ENCODE peak calls at places on chromosomes 6 and 20, in four cellular contexts. One of them, this sample, is unnamed.

GRCh38 chr6:88870728-88871330 is 92.6 kb downstream of the RNGTT start:
- DNase-seq in stomach: no peak
- DNase-seq in breast epithelium: no peak
- DNase-seq in transverse colon: peak; percentile 15
- DNase-seq in this sample: no peak

GRCh38 chr6:125014157-125014957 is 52.1 kb downstream of the RNF217 start:
- DNase-seq in stomach: no peak
- DNase-seq in breast epithelium: no peak
- DNase-seq in transverse colon: no peak
- DNase-seq in this sample: no peak

GRCh38 chr20:44431502-44432234 is 44.0 kb upstream of the TTPAL start:
- DNase-seq in stomach: no peak
- DNase-seq in breast epithelium: no peak
- DNase-seq in transverse colon: no peak
- DNase-seq in this sample: no peak

GRCh38 chr6:89351632-89352328 is 742 bp downstream of the UBE2J1 start:
- DNase-seq in stomach: no peak
- DNase-seq in breast epithelium: no peak
- DNase-seq in transverse colon: no peak
- DNase-seq in this sample: no peak

GRCh38 chr20:11378252-11378651 is 539.4 kb upstream of the BTBD3 start:
- DNase-seq in stomach: no peak
- DNase-seq in breast epithelium: no peak
- DNase-seq in transverse colon: no peak
- DNase-seq in this sample: no peak

GRCh38 chr6:42744351-42744890 is 1.5 kb downstream of the TBCC start:
- DNase-seq in stomach: no peak
- DNase-seq in breast epithelium: no peak
- DNase-seq in transverse colon: no peak
- DNase-seq in this sample: no peak

GRCh38 chr20:13838664-13839063 is 53.8 kb downstream of the NDUFAF5 start:
- DNase-seq in stomach: no peak
- DNase-seq in breast epithelium: no peak
- DNase-seq in transverse colon: no peak
- DNase-seq in this sample: no peak

GRCh38 chr6:136723780-136724179 is 68.5 kb downstream of the MAP3K5 start:
- DNase-seq in stomach: no peak
- DNase-seq in breast epithelium: no peak
- DNase-seq in transverse colon: no peak
- DNase-seq in this sample: no peak

GRCh38 chr20:40688129-40689099 is 622 bp downstream of the MAFB start:
- DNase-seq in stomach: no peak
- DNase-seq in breast epithelium: no peak
- DNase-seq in transverse colon: no peak
- DNase-seq in this sample: no peak

GRCh38 chr6:17905611-17906592 is 81.5 kb downstream of the KIF13A start:
- DNase-seq in stomach: no peak
- DNase-seq in breast epithelium: no peak
- DNase-seq in transverse colon: no peak
- DNase-seq in this sample: no peak

GRCh38 chr6:12361042-12361765 is 71.0 kb downstream of the EDN1 start:
- DNase-seq in stomach: no peak
- DNase-seq in breast epithelium: no peak
- DNase-seq in transverse colon: no peak
- DNase-seq in this sample: no peak

GRCh38 chr20:9442858-9443257 is 71.5 kb upstream of the LAMP5 start:
- DNase-seq in stomach: peak; percentile 43
- DNase-seq in breast epithelium: no peak
- DNase-seq in transverse colon: no peak
- DNase-seq in this sample: no peak

GRCh38 chr6:24831771-24832718 is 33.3 kb upstream of the ARMH2 start:
- DNase-seq in stomach: no peak
- DNase-seq in breast epithelium: no peak
- DNase-seq in transverse colon: no peak
- DNase-seq in this sample: no peak

GRCh38 chr20:23133560-23133998 is 47.5 kb upstream of the CD93 start:
- DNase-seq in stomach: no peak
- DNase-seq in breast epithelium: peak; percentile 6
- DNase-seq in transverse colon: no peak
- DNase-seq in this sample: no peak

GRCh38 chr6:10177703-10178102 is 237.2 kb downstream of the TFAP2A start:
- DNase-seq in stomach: no peak
- DNase-seq in breast epithelium: no peak
- DNase-seq in transverse colon: no peak
- DNase-seq in this sample: no peak

GRCh38 chr20:2816030-2816582 is at the start of gene TMEM239:
- DNase-seq in stomach: no peak
- DNase-seq in breast epithelium: no peak
- DNase-seq in transverse colon: no peak
- DNase-seq in this sample: peak; percentile 66

GRCh38 chr6:151263967-151264366 is 24.2 kb downstream of the AKAP12 start:
- DNase-seq in stomach: no peak
- DNase-seq in breast epithelium: no peak
- DNase-seq in transverse colon: no peak
- DNase-seq in this sample: no peak

GRCh38 chr6:106870069-106870468 is 104.5 kb downstream of the CD24 start:
- DNase-seq in stomach: no peak
- DNase-seq in breast epithelium: no peak
- DNase-seq in transverse colon: no peak
- DNase-seq in this sample: no peak

GRCh38 chr6:75363304-75363703 is 78.7 kb upstream of the TMEM30A start:
- DNase-seq in stomach: no peak
- DNase-seq in breast epithelium: no peak
- DNase-seq in transverse colon: no peak
- DNase-seq in this sample: no peak

GRCh38 chr20:17822039-17822438 is 122.3 kb downstream of the BANF2 start:
- DNase-seq in stomach: peak; percentile 70
- DNase-seq in breast epithelium: no peak
- DNase-seq in transverse colon: peak; percentile 75
- DNase-seq in this sample: no peak

DNA sequence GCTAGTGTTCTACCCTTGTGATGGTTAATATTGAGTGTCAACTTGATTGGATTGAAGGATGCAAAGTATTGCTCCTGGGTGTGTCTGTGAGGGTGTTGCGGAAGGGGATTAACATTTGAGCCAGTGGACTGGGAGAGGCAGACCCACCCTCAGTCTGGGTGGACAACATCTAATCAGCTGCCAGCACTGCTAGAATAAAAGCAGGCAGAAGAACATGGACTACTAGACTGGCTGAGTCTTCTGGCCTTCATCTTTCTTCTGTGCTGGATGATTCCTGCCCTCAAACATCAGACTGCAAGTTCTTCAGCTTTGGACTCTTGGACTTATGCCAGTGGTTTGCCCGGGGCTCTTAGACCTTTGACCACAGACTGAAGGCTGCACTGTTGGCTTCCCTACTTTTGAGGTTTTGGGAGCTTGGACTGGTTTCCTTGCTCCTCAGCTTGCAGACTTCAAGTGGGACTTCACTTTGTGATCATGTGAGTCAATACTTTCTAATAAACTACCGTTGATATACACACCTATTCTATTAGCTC is 50.1 kb downstream of the SDHAF4 start:
- DNase-seq in stomach: no peak
- DNase-seq in breast epithelium: no peak
- DNase-seq in transverse colon: peak; percentile 14
- DNase-seq in this sample: no peak
- H3K27me3 ChIP-seq in stomach: no peaks in the 10 kb centered on the region
- H3K27me3 ChIP-seq in breast epithelium: no peaks in the 10 kb centered on the region
- H3K27me3 ChIP-seq in transverse colon: no peaks in the 10 kb centered on the region
- H3K27me3 ChIP-seq in this sample: no peaks in the 10 kb centered on the region

GRCh38 chr6:52305385-52305784 is 20.8 kb upstream of the MCM3 start:
- DNase-seq in stomach: no peak
- DNase-seq in breast epithelium: no peak
- DNase-seq in transverse colon: no peak
- DNase-seq in this sample: no peak

GRCh38 chr6:52306972-52307849 is 22.7 kb upstream of the MCM3 start:
- DNase-seq in stomach: no peak
- DNase-seq in breast epithelium: no peak
- DNase-seq in transverse colon: no peak
- DNase-seq in this sample: no peak

GRCh38 chr6:52310932-52311331 is 26.4 kb upstream of the MCM3 start:
- DNase-seq in stomach: no peak
- DNase-seq in breast epithelium: no peak
- DNase-seq in transverse colon: no peak
- DNase-seq in this sample: no peak

GRCh38 chr6:52305948-52306767 is 21.6 kb upstream of the MCM3 start:
- DNase-seq in stomach: no peak
- DNase-seq in breast epithelium: no peak
- DNase-seq in transverse colon: no peak
- DNase-seq in this sample: no peak

GRCh38 chr6:52307900-52308372 is 23.4 kb upstream of the MCM3 start:
- DNase-seq in stomach: no peak
- DNase-seq in breast epithelium: no peak
- DNase-seq in transverse colon: no peak
- DNase-seq in this sample: no peak
- H3K4me1 ChIP-seq in stomach: peaks cover 17% of the 10 kb centered on the region
- H3K4me1 ChIP-seq in breast epithelium: no peaks in the 10 kb centered on the region
- H3K4me1 ChIP-seq in transverse colon: peaks cover 53% of the 10 kb centered on the region
- H3K4me1 ChIP-seq in this sample: peaks cover 19% of the 10 kb centered on the region

DNA sequence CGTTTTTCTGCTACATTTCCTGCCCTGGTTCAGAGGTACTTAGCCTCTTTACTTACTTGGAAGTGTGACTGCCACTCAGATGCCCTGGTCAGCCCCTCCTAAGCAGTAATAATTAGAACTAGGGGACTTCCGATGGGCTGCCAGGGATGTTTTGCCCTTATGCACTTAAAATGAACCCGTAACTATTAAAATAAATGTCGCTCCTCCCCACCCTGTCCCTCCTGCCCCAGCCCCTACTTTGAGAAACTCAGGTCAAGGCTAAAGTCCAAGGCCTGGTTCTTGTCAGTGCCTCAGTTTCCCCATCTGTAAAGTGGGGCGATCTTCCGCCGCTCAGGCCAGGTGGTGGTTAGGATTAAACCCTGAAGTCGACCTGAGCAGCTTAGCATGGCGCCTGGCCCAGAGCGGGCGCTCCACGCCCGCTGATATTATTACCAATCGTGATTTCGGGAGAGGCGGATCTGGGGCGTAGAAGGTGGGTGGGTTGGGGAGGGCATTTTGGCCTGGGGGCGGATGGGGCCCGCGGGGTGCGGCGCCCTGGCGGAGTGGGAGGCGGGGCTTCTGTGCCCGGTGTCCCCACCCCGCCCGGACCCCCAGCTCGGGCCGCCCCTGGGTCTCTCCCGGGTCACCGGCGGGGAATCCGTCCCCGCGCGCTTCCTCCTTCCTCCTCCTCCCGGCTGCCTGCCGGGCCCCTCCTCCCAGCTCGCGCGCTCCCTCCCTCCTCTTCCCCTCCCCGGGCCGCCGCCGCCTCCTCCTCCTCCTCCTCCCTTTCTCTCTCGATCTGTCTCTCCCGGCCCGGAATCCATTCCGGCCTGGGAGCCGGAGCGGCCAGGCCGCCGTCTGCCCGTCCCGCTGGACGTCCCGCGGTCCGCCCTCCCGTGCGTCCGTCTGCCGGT is at the start of gene SRC:
- DNase-seq in stomach: peak; percentile 89
- DNase-seq in breast epithelium: peak; percentile 80
- DNase-seq in transverse colon: peak; percentile 91
- DNase-seq in this sample: peak; percentile 90
- TF ChIP-seq POLR2A in stomach: no peak
- TF ChIP-seq POLR2A in breast epithelium: no peak
- TF ChIP-seq POLR2A in transverse colon: peak; percentile 76
- TF ChIP-seq POLR2A in this sample: no peak

GRCh38 chr20:62753626-62754025 is 42.6 kb upstream of the MRGBP start:
- DNase-seq in stomach: no peak
- DNase-seq in breast epithelium: no peak
- DNase-seq in transverse colon: no peak
- DNase-seq in this sample: no peak

GRCh38 chr20:62754991-62755356 is 41.3 kb upstream of the MRGBP start:
- DNase-seq in stomach: no peak
- DNase-seq in breast epithelium: no peak
- DNase-seq in transverse colon: no peak
- DNase-seq in this sample: no peak

GRCh38 chr20:62752671-62753501 is 43.4 kb upstream of the MRGBP start:
- DNase-seq in stomach: no peak
- DNase-seq in breast epithelium: no peak
- DNase-seq in transverse colon: no peak
- DNase-seq in this sample: no peak

GRCh38 chr20:62755817-62756724 is 40.2 kb upstream of the MRGBP start:
- DNase-seq in stomach: peak; percentile 46
- DNase-seq in breast epithelium: no peak
- DNase-seq in transverse colon: no peak
- DNase-seq in this sample: no peak

DNA sequence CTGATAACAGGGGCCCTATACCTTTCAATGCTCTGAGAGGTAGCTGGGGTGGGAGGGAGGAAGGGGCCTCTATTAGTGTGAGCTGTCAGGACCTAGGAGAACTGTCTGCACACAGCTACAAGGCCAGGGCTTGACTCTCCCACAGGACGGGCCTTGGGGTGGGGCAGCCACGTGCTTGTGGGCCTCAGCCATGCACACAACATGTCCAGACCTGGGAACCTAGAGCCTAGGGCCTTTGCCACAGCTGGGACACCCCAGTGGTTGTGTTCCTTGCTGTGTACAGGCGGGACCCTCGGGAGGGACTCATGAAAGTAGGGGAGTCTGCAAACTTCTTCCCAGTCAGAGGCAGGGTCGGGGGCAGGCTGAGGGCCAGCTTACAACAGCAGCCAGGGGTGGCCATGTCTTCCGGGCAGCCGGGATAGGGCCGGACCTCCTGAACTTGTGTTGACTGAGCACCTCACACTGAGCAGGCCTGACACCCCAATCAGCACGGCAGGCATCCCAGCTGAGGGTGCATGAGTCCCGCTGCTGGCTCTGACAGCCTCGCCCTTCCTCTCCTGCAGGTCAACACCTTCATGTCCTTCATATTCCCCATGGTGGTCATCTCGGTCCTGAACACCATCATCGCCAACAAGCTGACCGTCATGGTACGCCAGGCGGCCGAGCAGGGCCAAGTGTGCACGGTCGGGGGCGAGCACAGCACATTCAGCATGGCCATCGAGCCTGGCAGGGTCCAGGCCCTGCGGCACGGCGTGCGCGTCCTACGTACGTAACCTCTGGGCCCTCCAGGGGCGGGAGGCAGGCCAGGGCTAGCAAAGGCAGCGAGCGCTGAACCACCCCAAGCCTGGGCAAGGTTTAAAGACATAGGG is 41.9 kb upstream of the MRGBP start:
- DNase-seq in stomach: no peak
- DNase-seq in breast epithelium: no peak
- DNase-seq in transverse colon: no peak
- DNase-seq in this sample: no peak
- H3K27me3 ChIP-seq in stomach: peaks cover 32% of the 10 kb centered on the region
- H3K27me3 ChIP-seq in breast epithelium: no peaks in the 10 kb centered on the region
- H3K27me3 ChIP-seq in transverse colon: peaks cover 15% of the 10 kb centered on the region
- H3K27me3 ChIP-seq in this sample: peaks cover 22% of the 10 kb centered on the region

GRCh38 chr6:64113703-64114102 is 478.1 kb downstream of the PHF3 start:
- DNase-seq in stomach: no peak
- DNase-seq in breast epithelium: no peak
- DNase-seq in transverse colon: no peak
- DNase-seq in this sample: no peak
- H3K4me1 ChIP-seq in stomach: no peaks in the 10 kb centered on the region
- H3K4me1 ChIP-seq in breast epithelium: no peaks in the 10 kb centered on the region
- H3K4me1 ChIP-seq in transverse colon: no peaks in the 10 kb centered on the region
- H3K4me1 ChIP-seq in this sample: no peaks in the 10 kb centered on the region

GRCh38 chr20:36179170-36179945 is 24.8 kb downstream of the EPB41L1 start:
- DNase-seq in stomach: no peak
- DNase-seq in breast epithelium: no peak
- DNase-seq in transverse colon: no peak
- DNase-seq in this sample: no peak
- TF ChIP-seq POLR2A in stomach: no peak
- TF ChIP-seq POLR2A in breast epithelium: no peak
- TF ChIP-seq POLR2A in transverse colon: no peak
- TF ChIP-seq POLR2A in this sample: no peak

GRCh38 chr6:114343782-114344144 is 940 bp upstream of the HS3ST5 start:
- DNase-seq in stomach: no peak
- DNase-seq in breast epithelium: no peak
- DNase-seq in transverse colon: no peak
- DNase-seq in this sample: no peak
- H3K27me3 ChIP-seq in stomach: peaks cover 66% of the 10 kb centered on the region
- H3K27me3 ChIP-seq in breast epithelium: peaks cover 39% of the 10 kb centered on the region
- H3K27me3 ChIP-seq in transverse colon: peaks cover 47% of the 10 kb centered on the region
- H3K27me3 ChIP-seq in this sample: peaks cover 47% of the 10 kb centered on the region